ENCODE peak calls at places on chromosome 11, in eight cellular contexts. B is neural progenitor cell, P is HepG2, K is coronary artery, X is Caco-2, O is epithelial cell of esophagus, R is ascending aorta, N is suprapubic skin. C is an unnamed sample.

GRCh38 chr11:46149342-46149741 is 28.1 kb upstream of the PHF21A start:
- DNase-seq in X (no peak), B (peak; percentile 11), O (no peak), P (no peak), N (no peak), R (no peak), K (no peak), C (no peak)

GRCh38 chr11:113796663-113797259 is 17.2 kb downstream of the CLDN25 start:
- DNase-seq in O (peak; percentile 60), X (peak; percentile 70), K (no peak), N (no peak), P (peak; percentile 39), B (peak; percentile 71), R (no peak), C (peak; percentile 35)

GRCh38 chr11:75664366-75664765 is 4.5 kb downstream of the MAP6 start:
- DNase-seq in B (no peak), P (no peak), K (no peak), O (no peak), X (no peak), R (no peak), N (no peak), C (no peak)

GRCh38 chr11:119206512-119207299 is 567 bp downstream of the CBL start:
- DNase-seq in O (peak; percentile 24), B (peak; percentile 75), K (peak; percentile 82), X (peak; percentile 46), R (peak; percentile 18), P (no peak), N (peak; percentile 83), C (no peak)

GRCh38 chr11:10349281-10349665 is 44.4 kb downstream of the ADM start:
- DNase-seq in N (no peak), K (no peak), B (no peak), R (no peak), P (no peak), O (no peak), X (no peak), C (no peak)

GRCh38 chr11:72534859-72535547 is 100.7 kb upstream of the CLPB start:
- DNase-seq in O (no peak), K (no peak), B (peak; percentile 13), R (no peak), P (no peak), N (no peak), X (peak; percentile 38), C (no peak)

GRCh38 chr11:77198440-77198849 is 70.4 kb downstream of the MYO7A start:
- DNase-seq in O (peak; percentile 23), P (peak; percentile 41), R (no peak), K (no peak), N (peak; percentile 59), X (peak; percentile 70), B (peak; percentile 62), C (peak; percentile 11)

GRCh38 chr11:19730373-19730772 is 17.7 kb downstream of the NAV2 start:
- DNase-seq in X (no peak), B (no peak), O (no peak), R (peak; percentile 18), P (no peak), N (no peak), K (peak; percentile 89), C (no peak)

GRCh38 chr11:114077482-114078305 is 18.2 kb downstream of the ZBTB16 start:
- DNase-seq in R (no peak), K (no peak), O (no peak), N (no peak), X (peak; percentile 77), P (no peak), B (no peak), C (no peak)

GRCh38 chr11:66639066-66639813 is 737 bp downstream of the RBM4 start:
- DNase-seq in R (no peak), N (no peak), P (peak; percentile 29), O (peak; percentile 26), K (no peak), B (no peak), X (peak; percentile 43), C (no peak)

GRCh38 chr11:103380031-103380430 is 270.8 kb downstream of the DYNC2H1 start:
- DNase-seq in O (peak; percentile 43), N (no peak), K (no peak), R (no peak), P (no peak), B (no peak), X (no peak), C (no peak)

GRCh38 chr11:123057604-123058305 is 4.2 kb downstream of the HSPA8 start:
- DNase-seq in B (no peak), R (no peak), N (no peak), P (no peak), O (no peak), X (no peak), K (no peak), C (no peak)
- TF ChIP-seq CTCF in B (peak; percentile 10), R (no peak), N (no peak), P (no peak), O (no peak), X (no peak), K (no peak), C (no peak)

DNA sequence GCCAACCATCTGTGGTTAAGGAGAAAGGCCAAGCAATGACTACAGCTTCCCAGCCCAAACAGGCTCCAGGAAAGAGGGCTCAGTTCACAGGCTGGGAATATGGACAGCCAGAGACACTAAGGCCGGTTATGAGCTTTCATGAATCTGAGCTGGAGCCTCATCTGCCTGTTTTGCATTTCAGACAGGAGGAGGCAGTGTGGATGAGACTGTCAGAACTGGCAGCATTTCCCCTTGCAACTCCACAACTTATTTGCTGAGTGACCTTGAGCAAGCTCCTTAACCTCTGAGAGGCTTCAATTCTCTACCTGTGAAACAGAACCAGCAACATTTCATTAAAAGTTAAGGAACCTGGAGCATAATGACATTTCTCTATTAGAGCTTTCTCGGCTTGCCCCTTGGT is 264.0 kb downstream of the ETS1 start:
- DNase-seq in P (no peak), N (no peak), B (no peak), X (no peak), O (peak; percentile 33), R (no peak), K (no peak), C (no peak)
- TF ChIP-seq CTCF in P (no peak), N (no peak), B (peak; percentile 38), X (no peak), O (no peak), R (no peak), K (no peak), C (peak; percentile 28)

DNA sequence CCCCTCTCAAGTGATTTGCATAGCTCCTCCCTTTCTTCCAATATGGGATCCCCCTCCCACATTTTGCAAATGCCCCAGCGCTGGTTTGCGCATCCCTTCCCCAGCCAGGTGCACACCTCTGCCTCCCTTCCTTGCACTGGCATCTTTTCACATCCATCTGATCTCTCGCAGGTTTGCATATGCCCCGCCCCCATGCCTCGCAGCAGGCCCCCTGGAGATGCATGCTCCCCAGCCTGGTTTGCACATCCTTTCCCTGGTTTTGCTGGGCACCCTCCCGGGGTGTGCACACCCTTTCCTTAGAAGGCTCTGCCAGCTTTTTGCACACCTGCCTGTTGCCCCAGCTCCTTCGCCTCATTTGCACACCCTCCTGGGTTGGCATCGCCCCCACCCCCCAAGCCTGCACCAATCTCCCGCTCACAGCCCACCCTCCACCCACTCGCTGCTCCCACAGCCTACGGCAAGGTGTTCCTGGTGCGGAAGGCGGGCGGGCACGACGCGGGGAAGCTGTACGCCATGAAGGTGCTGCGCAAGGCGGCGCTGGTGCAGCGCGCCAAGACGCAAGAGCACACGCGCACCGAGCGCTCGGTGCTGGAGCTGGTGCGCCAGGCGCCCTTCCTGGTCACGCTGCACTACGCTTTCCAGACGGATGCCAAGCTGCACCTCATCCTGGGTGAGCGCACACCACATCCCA is 895 bp downstream of the RPS6KA4 start:
- DNase-seq in B (no peak), R (no peak), N (no peak), X (no peak), K (no peak), O (peak; percentile 72), P (no peak), C (no peak)
- TF ChIP-seq CTCF in B (no peak), R (no peak), N (no peak), X (no peak), K (no peak), O (peak; percentile 28), P (no peak), C (no peak)

DNA sequence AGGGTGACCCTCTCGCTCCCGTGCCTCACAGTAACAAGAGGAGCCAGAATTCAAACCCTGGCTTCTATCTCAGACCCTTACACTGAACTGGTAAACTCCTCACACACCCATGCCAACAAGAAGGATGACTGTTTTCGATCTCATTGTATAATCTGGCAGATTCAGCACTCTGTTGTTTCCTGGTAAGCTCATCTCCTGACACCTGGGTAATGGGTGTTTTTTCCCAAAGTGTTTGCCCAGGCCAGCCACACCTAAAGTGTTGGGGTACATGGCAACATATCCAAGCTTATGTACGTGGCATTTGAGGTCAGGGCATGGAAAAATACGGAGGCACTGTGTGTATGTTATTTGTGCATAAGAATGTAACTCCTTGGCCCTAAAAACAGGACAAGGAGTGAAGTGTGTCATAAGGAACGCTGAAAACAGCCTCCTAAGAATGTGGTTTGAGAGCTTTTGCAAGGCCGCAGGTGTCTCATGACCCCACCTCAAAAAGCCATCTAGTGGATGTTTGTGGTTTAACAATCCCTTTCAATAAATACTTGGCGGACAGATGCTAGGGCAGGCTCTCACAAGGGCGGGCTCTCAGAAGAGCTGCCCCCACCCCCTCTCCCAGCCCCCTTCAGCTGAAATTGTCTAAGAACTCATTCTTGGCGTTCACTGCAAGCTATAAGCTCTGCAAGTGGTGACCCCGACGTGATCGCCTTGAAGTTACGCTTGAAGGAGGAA is at the start of gene MS4A15:
- DNase-seq in R (no peak), N (peak; percentile 32), X (peak; percentile 61), B (peak; percentile 55), K (peak; percentile 26), O (peak; percentile 30), P (peak; percentile 36), C (no peak)
- TF ChIP-seq CTCF in R (no peak), N (no peak), X (peak; percentile 31), B (peak; percentile 57), K (no peak), O (peak; percentile 12), P (peak; percentile 45), C (peak; percentile 30)

GRCh38 chr11:92401507-92401906 is 176.9 kb downstream of the FAT3 start:
- DNase-seq in K (no peak), P (no peak), X (no peak), N (no peak), B (peak; percentile 63), O (no peak), R (no peak), C (no peak)

GRCh38 chr11:92397356-92397755 is 172.7 kb downstream of the FAT3 start:
- DNase-seq in P (no peak), B (peak; percentile 29), K (no peak), X (no peak), O (no peak), N (no peak), R (no peak), C (no peak)

GRCh38 chr11:92396133-92396532 is 171.5 kb downstream of the FAT3 start:
- DNase-seq in X (no peak), B (no peak), N (no peak), O (no peak), R (no peak), P (no peak), K (no peak), C (no peak)

GRCh38 chr11:92399702-92400101 is 175.1 kb downstream of the FAT3 start:
- DNase-seq in K (no peak), X (no peak), O (peak; percentile 8), P (no peak), N (no peak), R (no peak), B (peak; percentile 15), C (no peak)
- TF ChIP-seq CTCF in K (no peak), X (no peak), O (no peak), P (no peak), N (no peak), R (no peak), B (peak; percentile 45), C (no peak)

GRCh38 chr11:95193541-95193940 is 37.5 kb downstream of the SESN3 start:
- DNase-seq in P (no peak), O (no peak), R (no peak), X (no peak), B (no peak), K (no peak), N (no peak), C (no peak)
- TF ChIP-seq CTCF in P (no peak), O (no peak), R (no peak), X (no peak), B (no peak), K (no peak), N (no peak), C (no peak)

C was measured in HFF-Myc.